ENCODE peak calls at places on chromosomes 11 and 22, in ten cellular contexts. One of them, this sample, is unnamed.

GRCh38 chr11:95085117-95085825 is 4.4 kb upstream of the ENDOD1 start:
- DNase-seq in RCC 7860: no peak
- DNase-seq in pulmonary artery endothelial cell: no peak
- DNase-seq in ascending aorta: no peak
- DNase-seq in lower lobe of right lung: no peak
- DNase-seq in retina: no peak
- DNase-seq in activated CD4-positive, alpha-beta T cell treated with anti-CD3 and anti-CD28 coated beads, Interleukin-2, amount 10 ng/mL, durations not matched to agents 7 days and 5 days: no peak
- DNase-seq in GM23248: no peak
- DNase-seq in ELF-1: no peak
- DNase-seq in breast epithelium: no peak
- DNase-seq in this sample: no peak

GRCh38 chr11:131661137-131661536 is 290.7 kb downstream of the NTM start:
- DNase-seq in RCC 7860: peak; percentile 70
- DNase-seq in pulmonary artery endothelial cell: no peak
- DNase-seq in ascending aorta: no peak
- DNase-seq in lower lobe of right lung: no peak
- DNase-seq in retina: no peak
- DNase-seq in activated CD4-positive, alpha-beta T cell treated with anti-CD3 and anti-CD28 coated beads, Interleukin-2, amount 10 ng/mL, durations not matched to agents 7 days and 5 days: no peak
- DNase-seq in GM23248: peak; percentile 56
- DNase-seq in ELF-1: no peak
- DNase-seq in breast epithelium: no peak
- DNase-seq in this sample: peak; percentile 42

GRCh38 chr11:2390871-2391662 is 9.5 kb upstream of the TSSC4 start:
- DNase-seq in RCC 7860: peak; percentile 10
- DNase-seq in pulmonary artery endothelial cell: no peak
- DNase-seq in ascending aorta: no peak
- DNase-seq in lower lobe of right lung: no peak
- DNase-seq in retina: no peak
- DNase-seq in activated CD4-positive, alpha-beta T cell treated with anti-CD3 and anti-CD28 coated beads, Interleukin-2, amount 10 ng/mL, durations not matched to agents 7 days and 5 days: no peak
- DNase-seq in GM23248: peak; percentile 87
- DNase-seq in ELF-1: peak; percentile 80
- DNase-seq in breast epithelium: no peak
- DNase-seq in this sample: peak; percentile 76

GRCh38 chr22:40237788-40238424 is 60.2 kb downstream of the TNRC6B start:
- DNase-seq in RCC 7860: no peak
- DNase-seq in pulmonary artery endothelial cell: no peak
- DNase-seq in ascending aorta: no peak
- DNase-seq in lower lobe of right lung: no peak
- DNase-seq in retina: no peak
- DNase-seq in activated CD4-positive, alpha-beta T cell treated with anti-CD3 and anti-CD28 coated beads, Interleukin-2, amount 10 ng/mL, durations not matched to agents 7 days and 5 days: no peak
- DNase-seq in GM23248: peak; percentile 30
- DNase-seq in ELF-1: no peak
- DNase-seq in breast epithelium: no peak
- DNase-seq in this sample: peak; percentile 4

GRCh38 chr22:36691488-36691887 is 12.1 kb downstream of the CACNG2 start:
- DNase-seq in RCC 7860: no peak
- DNase-seq in pulmonary artery endothelial cell: no peak
- DNase-seq in ascending aorta: no peak
- DNase-seq in lower lobe of right lung: no peak
- DNase-seq in retina: no peak
- DNase-seq in activated CD4-positive, alpha-beta T cell treated with anti-CD3 and anti-CD28 coated beads, Interleukin-2, amount 10 ng/mL, durations not matched to agents 7 days and 5 days: no peak
- DNase-seq in GM23248: no peak
- DNase-seq in ELF-1: no peak
- DNase-seq in breast epithelium: no peak
- DNase-seq in this sample: no peak

GRCh38 chr22:29306175-29306829 is at the start of gene GAS2L1:
- DNase-seq in RCC 7860: peak; percentile 58
- DNase-seq in pulmonary artery endothelial cell: no peak
- DNase-seq in ascending aorta: no peak
- DNase-seq in lower lobe of right lung: peak; percentile 86
- DNase-seq in retina: peak; percentile 86
- DNase-seq in activated CD4-positive, alpha-beta T cell treated with anti-CD3 and anti-CD28 coated beads, Interleukin-2, amount 10 ng/mL, durations not matched to agents 7 days and 5 days: peak; percentile 45
- DNase-seq in GM23248: peak; percentile 94
- DNase-seq in ELF-1: peak; percentile 92
- DNase-seq in breast epithelium: peak; percentile 60
- DNase-seq in this sample: peak; percentile 85

GRCh38 chr11:67268036-67268683 is 1.9 kb downstream of the GRK2 start:
- DNase-seq in RCC 7860: no peak
- DNase-seq in pulmonary artery endothelial cell: no peak
- DNase-seq in ascending aorta: no peak
- DNase-seq in lower lobe of right lung: peak; percentile 65
- DNase-seq in retina: no peak
- DNase-seq in activated CD4-positive, alpha-beta T cell treated with anti-CD3 and anti-CD28 coated beads, Interleukin-2, amount 10 ng/mL, durations not matched to agents 7 days and 5 days: peak; percentile 75
- DNase-seq in GM23248: no peak
- DNase-seq in ELF-1: no peak
- DNase-seq in breast epithelium: no peak
- DNase-seq in this sample: no peak

GRCh38 chr22:46951973-46952372 is 189.5 kb downstream of the TBC1D22A start:
- DNase-seq in RCC 7860: no peak
- DNase-seq in pulmonary artery endothelial cell: no peak
- DNase-seq in ascending aorta: no peak
- DNase-seq in lower lobe of right lung: no peak
- DNase-seq in retina: no peak
- DNase-seq in activated CD4-positive, alpha-beta T cell treated with anti-CD3 and anti-CD28 coated beads, Interleukin-2, amount 10 ng/mL, durations not matched to agents 7 days and 5 days: no peak
- DNase-seq in GM23248: no peak
- DNase-seq in ELF-1: no peak
- DNase-seq in breast epithelium: no peak
- DNase-seq in this sample: no peak

This sample was measured in ELR.